ENCODE peak calls at places on chromosomes 3 and 15, in four cellular contexts. P is AG10803, G is IMR-90, E is WTC11. F is an unnamed sample.

GRCh38 chr15:77528290-77528967 is 104.3 kb downstream of the LINGO1 start:
- DNase-seq in P (no peak), G (no peak), E (peak; percentile 10), F (no peak)

GRCh38 chr3:13325092-13325491 is 95.0 kb downstream of the NUP210 start:
- DNase-seq in P (no peak), G (no peak), E (no peak), F (no peak)

GRCh38 chr3:137770066-137770805 is 6.1 kb downstream of the SOX14 start:
- DNase-seq in P (no peak), G (no peak), E (peak; percentile 40), F (no peak)

GRCh38 chr15:101328001-101328400 is 33.0 kb upstream of the SNRPA1 start:
- DNase-seq in P (no peak), G (no peak), E (no peak), F (no peak)

GRCh38 chr3:48507256-48508061 is 3.5 kb upstream of the SHISA5 start:
- DNase-seq in P (peak; percentile 39), G (peak; percentile 67), E (peak; percentile 84), F (peak; percentile 31)

GRCh38 chr3:153182491-153182890 is 20.5 kb downstream of the RAP2B start:
- DNase-seq in P (no peak), G (no peak), E (no peak), F (no peak)

GRCh38 chr3:48560648-48561018 is 2.9 kb downstream of the UCN2 start:
- DNase-seq in P (no peak), G (no peak), E (no peak), F (no peak)

GRCh38 chr15:97114900-97115763 is 784.6 kb downstream of the NR2F2 start:
- DNase-seq in P (no peak), G (no peak), E (no peak), F (no peak)

GRCh38 chr3:112364291-112364690 is 31.3 kb downstream of the CD200 start:
- DNase-seq in P (no peak), G (no peak), E (no peak), F (no peak)

GRCh38 chr15:83278191-83278590 is 6.3 kb downstream of the BNC1 start:
- DNase-seq in P (peak; percentile 85), G (no peak), E (no peak), F (no peak)

GRCh38 chr3:39249453-39250115 is 30.3 kb downstream of the CX3CR1 start:
- DNase-seq in P (peak; percentile 20), G (no peak), E (no peak), F (no peak)

GRCh38 chr3:115233021-115233420 is 85.9 kb upstream of the ZBTB20 start:
- DNase-seq in P (peak; percentile 41), G (peak; percentile 20), E (no peak), F (no peak)

GRCh38 chr3:66224220-66224619 is 3.4 kb downstream of the SLC25A26 start:
- DNase-seq in P (no peak), G (no peak), E (no peak), F (no peak)

GRCh38 chr3:186386883-186387560 is 25.0 kb upstream of the DGKG start:
- DNase-seq in P (no peak), G (no peak), E (no peak), F (no peak)

GRCh38 chr3:120743081-120743365 is 479 bp downstream of the GTF2E1 start:
- DNase-seq in P (peak; percentile 25), G (peak; percentile 29), E (no peak), F (no peak)

GRCh38 chr3:133211449-133211848 is 173.3 kb downstream of the TMEM108 start:
- DNase-seq in P (no peak), G (no peak), E (no peak), F (no peak)

GRCh38 chr3:167653750-167654149 is at the start of gene WDR49:
- DNase-seq in P (no peak), G (no peak), E (no peak), F (no peak)

GRCh38 chr3:64111872-64112271 is 88.6 kb upstream of the PSMD6 start:
- DNase-seq in P (no peak), G (no peak), E (no peak), F (no peak)

GRCh38 chr3:73624363-73625123 is at the start of gene PDZRN3:
- DNase-seq in P (peak; percentile 84), G (peak; percentile 82), E (peak; percentile 69), F (no peak)

GRCh38 chr3:156425651-156426050 is 129.3 kb downstream of the SSR3 start:
- DNase-seq in P (no peak), G (no peak), E (no peak), F (no peak)

GRCh38 chr15:82040862-82041261 is 5.0 kb downstream of the MEX3B start:
- DNase-seq in P (no peak), G (no peak), E (peak; percentile 66), F (peak; percentile 91)

GRCh38 chr3:45964139-45964538 is 20.9 kb downstream of the CXCR6 start:
- DNase-seq in P (no peak), G (no peak), E (no peak), F (no peak)

GRCh38 chr15:79724312-79724711 is 172.5 kb downstream of the MTHFS start:
- DNase-seq in P (peak; percentile 46), G (peak; percentile 40), E (no peak), F (no peak)

GRCh38 chr15:59284768-59285368 is 78.2 kb downstream of the LDHAL6B start:
- DNase-seq in P (no peak), G (no peak), E (no peak), F (no peak)

GRCh38 chr15:29765898-29766537 is 56.2 kb downstream of the TJP1 start:
- DNase-seq in P (no peak), G (no peak), E (no peak), F (no peak)

GRCh38 chr15:50149090-50149489 is 30.1 kb upstream of the ATP8B4 start:
- DNase-seq in P (no peak), G (no peak), E (no peak), F (peak; percentile 84)

GRCh38 chr15:72835289-72835890 is 51.8 kb upstream of the ADPGK start:
- DNase-seq in P (no peak), G (no peak), E (peak; percentile 50), F (no peak)

GRCh38 chr3:136860541-136860940 is 1.5 kb upstream of the NCK1 start:
- DNase-seq in P (peak; percentile 33), G (no peak), E (no peak), F (no peak)

GRCh38 chr3:86990171-86990733 is 697 bp downstream of the VGLL3 start:
- DNase-seq in P (no peak), G (peak; percentile 26), E (peak; percentile 69), F (no peak)

GRCh38 chr3:46124216-46125143 is 83.6 kb downstream of the CCR1 start:
- DNase-seq in P (peak; percentile 82), G (peak; percentile 18), E (no peak), F (no peak)

GRCh38 chr3:24591661-24592555 is 97.3 kb upstream of the THRB start:
- DNase-seq in P (peak; percentile 56), G (no peak), E (no peak), F (peak; percentile 4)

GRCh38 chr15:60972866-60973265 is 256.2 kb downstream of the RORA start:
- DNase-seq in P (peak; percentile 78), G (peak; percentile 93), E (no peak), F (no peak)

GRCh38 chr3:94083261-94083660 is 20.4 kb downstream of the NSUN3 start:
- DNase-seq in P (no peak), G (no peak), E (no peak), F (no peak)

GRCh38 chr3:21356402-21356801 is 394.6 kb downstream of the ZNF385D start:
- DNase-seq in P (peak; percentile 33), G (peak; percentile 0), E (no peak), F (no peak)

GRCh38 chr15:91670108-91670507 is 183.4 kb upstream of the SLCO3A1 start:
- DNase-seq in P (no peak), G (no peak), E (no peak), F (no peak)

GRCh38 chr15:61315471-61315870 is 86.4 kb upstream of the RORA start:
- DNase-seq in P (no peak), G (no peak), E (no peak), F (no peak)

GRCh38 chr3:18512007-18512406 is 86.9 kb upstream of the SATB1 start:
- DNase-seq in P (no peak), G (no peak), E (no peak), F (no peak)

GRCh38 chr15:31494786-31495185 is 168.2 kb downstream of the KLF13 start:
- DNase-seq in P (no peak), G (no peak), E (no peak), F (no peak)

GRCh38 chr3:24245056-24245455 is 249.6 kb downstream of the THRB start:
- DNase-seq in P (no peak), G (no peak), E (no peak), F (no peak)